ENCODE peak calls at places on chromosomes 5 and 9, in five cellular contexts. F is Caki2; X is T-helper 1 cell; L is activated CD8-positive, alpha-beta memory T cell treated with anti-CD3 and anti-CD28 coated beads, Interleukin-2, amount 50 U/mL, for 4 hours; K is Ammon's horn. Y is an unnamed sample.

GRCh38 chr5:132263548-132264261 is 6.2 kb downstream of the PDLIM4 start:
- DNase-seq in L (no peak), F (peak; percentile 54), X (no peak), K (no peak), Y (no peak)

GRCh38 chr9:841371-842209 is at the start of gene DMRT1:
- DNase-seq in X (no peak), K (no peak), F (no peak), L (no peak), Y (no peak)

GRCh38 chr5:131634666-131634995 is 398 bp downstream of the RAPGEF6 start:
- DNase-seq in F (no peak), L (peak; percentile 51), K (no peak), X (peak; percentile 38), Y (peak; percentile 33)

GRCh38 chr9:110179734-110180133 is 28.2 kb downstream of the C9orf152 start:
- DNase-seq in L (no peak), X (no peak), K (no peak), F (peak; percentile 70), Y (no peak)

GRCh38 chr5:144403058-144403457 is 232.4 kb downstream of the KCTD16 start:
- DNase-seq in L (no peak), K (no peak), X (no peak), F (no peak), Y (no peak)

GRCh38 chr5:138241688-138242547 is 28.8 kb upstream of the CDC23 start:
- DNase-seq in X (no peak), K (no peak), F (no peak), L (no peak), Y (no peak)

GRCh38 chr9:125255781-125256391 is 5.7 kb upstream of the GAPVD1 start:
- DNase-seq in K (no peak), X (no peak), L (no peak), F (peak; percentile 23), Y (no peak)

GRCh38 chr9:111961575-111961974 is 65.0 kb downstream of the UGCG start:
- DNase-seq in K (peak; percentile 29), F (peak; percentile 94), L (no peak), X (no peak), Y (no peak)

GRCh38 chr5:169765176-169765575 is 128.1 kb downstream of the DOCK2 start:
- DNase-seq in X (no peak), F (no peak), K (peak; percentile 18), L (no peak), Y (no peak)

GRCh38 chr5:132987531-132988408 is 24.3 kb upstream of the AFF4 start:
- DNase-seq in F (no peak), K (no peak), X (no peak), L (no peak), Y (no peak)

GRCh38 chr9:127942152-127943010 is 4.7 kb upstream of the DPM2 start:
- DNase-seq in K (peak; percentile 83), F (no peak), L (peak; percentile 53), X (no peak), Y (no peak)

GRCh38 chr5:3417376-3417943 is 178.2 kb upstream of the IRX1 start:
- DNase-seq in F (no peak), X (no peak), L (no peak), K (no peak), Y (no peak)

GRCh38 chr5:116674881-116675627 is 100.4 kb upstream of the SEMA6A start:
- DNase-seq in K (no peak), F (no peak), L (no peak), X (no peak), Y (no peak)

GRCh38 chr9:26656003-26656940 is 236.3 kb downstream of the CAAP1 start:
- DNase-seq in X (no peak), K (peak; percentile 69), L (no peak), F (no peak), Y (no peak)

GRCh38 chr5:138544171-138545134 is 1.4 kb upstream of the ETF1 start:
- DNase-seq in K (no peak), L (no peak), X (no peak), F (no peak), Y (no peak)

GRCh38 chr5:175572922-175573321 is 84.9 kb upstream of the HRH2 start:
- DNase-seq in K (peak; percentile 28), X (no peak), L (no peak), F (peak; percentile 3), Y (no peak)

GRCh38 chr9:129008469-129008965 is 19.6 kb downstream of the SH3GLB2 start:
- DNase-seq in L (no peak), X (no peak), K (no peak), F (no peak), Y (no peak)

GRCh38 chr5:55027589-55027988 is 3.5 kb downstream of the GZMK start:
- DNase-seq in K (no peak), X (no peak), F (no peak), L (no peak), Y (no peak)

GRCh38 chr5:170503970-170504525 is at the start of gene KCNIP1:
- DNase-seq in L (no peak), F (no peak), X (no peak), K (peak; percentile 51), Y (no peak)

GRCh38 chr5:152523964-152524363 is 118.9 kb upstream of the NMUR2 start:
- DNase-seq in F (no peak), X (no peak), K (no peak), L (no peak), Y (no peak)

GRCh38 chr9:110911659-110912473 is 126.4 kb downstream of the LPAR1 start:
- DNase-seq in L (no peak), F (no peak), K (no peak), X (no peak), Y (no peak)

GRCh38 chr9:92715488-92716231 is 45.7 kb upstream of the IPPK start:
- DNase-seq in L (no peak), X (no peak), F (no peak), K (no peak), Y (no peak)